ENCODE peak calls at places on chromosomes 16 and 17, in five cellular contexts. F is DMS 273 treated with DMSO at 0.1 percent for 48 hours; Z is NCI-H1105 treated with DMSO at 0.1 percent for 48 hours; G is GM10248; A is activated T-helper 9 cell treated with anti-CD3 and anti-CD28 coated beads, Interleukin-2, amount 50 U/mL, for 16 hours. W is an unnamed sample.
A peak's percentile ranks its signal among the peaks of the same experiment; 100 is the strongest.

GRCh38 chr17:50064253-50064991 is 8.5 kb downstream of the ITGA3 start:
- DNase-seq in A (no peak), Z (no peak), F (no peak), G (no peak), W (no peak)

GRCh38 chr16:75096730-75097129 is 19.9 kb downstream of the LDHD start:
- DNase-seq in Z (peak; percentile 7), F (no peak), A (no peak), G (no peak), W (no peak)

GRCh38 chr17:39777534-39778365 is 40.0 kb downstream of the GRB7 start:
- DNase-seq in A (no peak), G (peak; percentile 62), Z (no peak), F (no peak), W (no peak)

GRCh38 chr16:55559933-55560516 is 6.5 kb upstream of the CAPNS2 start:
- DNase-seq in A (no peak), G (no peak), Z (no peak), F (no peak), W (no peak)

GRCh38 chr17:38654411-38655398 is 20.1 kb downstream of the EPOP start:
- DNase-seq in G (peak; percentile 70), A (no peak), F (no peak), Z (no peak), W (no peak)

GRCh38 chr17:82106697-82107305 is 8.8 kb upstream of the FASN start:
- DNase-seq in A (no peak), G (no peak), F (no peak), Z (no peak), W (no peak)

GRCh38 chr16:1178295-1178910 is 25.5 kb downstream of the CACNA1H start:
- DNase-seq in F (no peak), A (no peak), Z (no peak), G (no peak), W (no peak)

GRCh38 chr17:78817123-78817522 is 23.5 kb downstream of the USP36 start:
- DNase-seq in Z (no peak), G (no peak), A (peak; percentile 50), F (no peak), W (peak; percentile 48)

GRCh38 chr16:50473375-50473945 is 74.7 kb upstream of the NKD1 start:
- DNase-seq in G (peak; percentile 45), Z (no peak), F (no peak), A (no peak), W (no peak)

GRCh38 chr17:39229274-39229913 is 3.6 kb upstream of the STAC2 start:
- DNase-seq in Z (no peak), G (no peak), F (no peak), A (no peak), W (no peak)

GRCh38 chr16:24729967-24730815 is 740 bp downstream of the TNRC6A start:
- DNase-seq in Z (peak; percentile 30), A (peak; percentile 17), F (no peak), G (no peak), W (no peak)

GRCh38 chr17:81480140-81480917 is 32.3 kb downstream of the ACTG1 start:
- DNase-seq in A (no peak), Z (no peak), G (no peak), F (no peak), W (no peak)

GRCh38 chr17:39800540-39800939 is 62.8 kb downstream of the GRB7 start:
- DNase-seq in Z (peak; percentile 56), A (peak; percentile 15), F (no peak), G (peak; percentile 45), W (peak; percentile 37)

GRCh38 chr16:86668136-86668535 is 89.8 kb downstream of the FOXL1 start:
- DNase-seq in A (no peak), G (no peak), F (no peak), Z (no peak), W (no peak)

GRCh38 chr16:77564791-77565390 is 130.1 kb upstream of the ADAMTS18 start:
- DNase-seq in F (no peak), G (no peak), A (no peak), Z (no peak), W (no peak)

GRCh38 chr17:74288785-74289184 is 14.8 kb downstream of the DNAI2 start:
- DNase-seq in G (peak; percentile 61), Z (no peak), F (no peak), A (no peak), W (no peak)

GRCh38 chr17:59154335-59154720 is 658 bp downstream of the SKA2 start:
- DNase-seq in F (peak; percentile 41), G (peak; percentile 21), Z (peak; percentile 54), A (peak; percentile 6), W (peak; percentile 5)

GRCh38 chr16:57071840-57072541 is 20.4 kb upstream of the CPNE2 start:
- DNase-seq in G (no peak), A (no peak), F (no peak), Z (no peak), W (no peak)

GRCh38 chr16:12409700-12410099 is 394.0 kb downstream of the CPPED1 start:
- DNase-seq in G (no peak), A (no peak), F (no peak), Z (no peak), W (no peak)

GRCh38 chr17:38600906-38601305 is 4.8 kb downstream of the SRCIN1 start:
- DNase-seq in A (no peak), F (no peak), Z (no peak), G (no peak), W (no peak)

GRCh38 chr17:18026408-18026776 is 12.6 kb downstream of the ATPAF2 start:
- DNase-seq in F (peak; percentile 46), G (no peak), Z (peak; percentile 29), A (no peak), W (no peak)

GRCh38 chr16:56742030-56742984 is 12.4 kb downstream of the NUP93 start:
- DNase-seq in A (no peak), F (no peak), G (no peak), Z (no peak), W (no peak)

GRCh38 chr16:82344157-82344556 is 174.1 kb upstream of the MPHOSPH6 start:
- DNase-seq in A (no peak), Z (no peak), F (no peak), G (no peak), W (no peak)

GRCh38 chr16:53915452-53916160 is 211.7 kb downstream of the FTO start:
- DNase-seq in F (no peak), Z (no peak), A (no peak), G (no peak), W (no peak)

GRCh38 chr17:10523043-10523442 is 4.7 kb upstream of the MYH1 start:
- DNase-seq in F (no peak), G (no peak), A (no peak), Z (no peak), W (no peak)

GRCh38 chr17:5706835-5707234 is 122.5 kb upstream of the NLRP1 start:
- DNase-seq in A (peak; percentile 20), F (no peak), Z (peak; percentile 31), G (peak; percentile 73), W (peak; percentile 22)

GRCh38 chr17:38702166-38702899 is 2.7 kb upstream of the MLLT6 start:
- DNase-seq in G (peak; percentile 79), A (peak; percentile 72), Z (peak; percentile 51), F (peak; percentile 68), W (peak; percentile 74)

GRCh38 chr16:75011634-75012307 is 12.9 kb downstream of the ZNRF1 start:
- DNase-seq in G (peak; percentile 58), F (peak; percentile 15), Z (no peak), A (peak; percentile 39), W (no peak)

GRCh38 chr16:74034862-74035261 is 261.8 kb upstream of the PSMD7 start:
- DNase-seq in A (no peak), G (peak; percentile 10), Z (peak; percentile 23), F (no peak), W (no peak)

GRCh38 chr16:27386674-27387073 is 15.3 kb upstream of the IL21R start:
- DNase-seq in G (no peak), Z (no peak), A (no peak), F (no peak), W (no peak)

GRCh38 chr17:78818932-78819331 is 21.7 kb downstream of the USP36 start:
- DNase-seq in F (no peak), Z (no peak), G (no peak), A (no peak), W (peak; percentile 46)

GRCh38 chr16:3583303-3584038 is 6.3 kb upstream of the NLRC3 start:
- DNase-seq in A (no peak), F (no peak), Z (no peak), G (no peak), W (no peak)

GRCh38 chr17:81239714-81240555 is 817 bp downstream of the NDUFAF8 start:
- DNase-seq in Z (peak; percentile 10), G (peak; percentile 50), A (peak; percentile 34), F (no peak), W (no peak)

GRCh38 chr17:42795061-42795460 is 3.4 kb downstream of the COA3 start:
- DNase-seq in F (no peak), A (no peak), Z (no peak), G (no peak), W (no peak)

GRCh38 chr17:9707917-9708316 is 62.6 kb downstream of the USP43 start:
- DNase-seq in G (no peak), F (no peak), A (no peak), Z (no peak), W (no peak)

GRCh38 chr16:85253127-85253941 is 141.1 kb upstream of the CIBAR2 start:
- DNase-seq in Z (no peak), A (peak; percentile 30), F (peak; percentile 29), G (peak; percentile 90), W (peak; percentile 39)

GRCh38 chr16:66924527-66925321 is 611 bp downstream of the RRAD start:
- DNase-seq in F (no peak), A (peak; percentile 25), G (peak; percentile 83), Z (no peak), W (peak; percentile 18)

GRCh38 chr16:675884-676564 is 553 bp downstream of the RHBDL1 start:
- DNase-seq in F (no peak), A (no peak), Z (no peak), G (no peak), W (no peak)

GRCh38 chr16:4260360-4260759 is 12.5 kb downstream of the TFAP4 start:
- DNase-seq in G (no peak), F (no peak), A (no peak), Z (peak; percentile 89), W (no peak)